ENCODE peak calls at places on chromosomes 6 and 20, in six cellular contexts. F is lung, S is transverse colon, G is RWPE1, B is fibroblast of the aortic adventitia, D is GM12878. Y is an unnamed sample.

GRCh38 chr20:53570446-53571276 is 23.0 kb downstream of the ZNF217 start:
- DNase-seq in F (no peak), S (no peak), G (no peak), B (peak), D (no peak), Y (no peak)

GRCh38 chr6:167787896-167788530 is 38.7 kb upstream of the AFDN start:
- DNase-seq in F (no peak), S (no peak), G (no peak), B (no peak), D (no peak), Y (no peak)

GRCh38 chr6:2791124-2792050 is 26.2 kb downstream of the WRNIP1 start:
- DNase-seq in F (peak), S (peak), G (peak), B (peak), D (peak), Y (peak)

GRCh38 chr6:131651782-131652181 is 14.7 kb downstream of the ENPP3 start:
- DNase-seq in F (no peak), S (no peak), G (no peak), B (no peak), D (no peak), Y (peak)

GRCh38 chr6:40472354-40472753 is 114.8 kb downstream of the LRFN2 start:
- DNase-seq in F (no peak), S (no peak), G (no peak), B (no peak), D (no peak), Y (no peak)

GRCh38 chr6:78910611-78911134 is 43.3 kb downstream of the IRAK1BP1 start:
- DNase-seq in F (no peak), S (peak), G (peak), B (peak), D (no peak), Y (peak)

GRCh38 chr6:159106627-159107241 is 61.9 kb upstream of the TAGAP start:
- DNase-seq in F (peak), S (peak), G (peak), B (peak), D (peak), Y (peak)

GRCh38 chr6:20564777-20565176 is 30.5 kb downstream of the CDKAL1 start:
- DNase-seq in F (no peak), S (no peak), G (no peak), B (no peak), D (peak), Y (no peak)

GRCh38 chr20:50737352-50737751 is 6.0 kb downstream of the PARD6B start:
- DNase-seq in F (no peak), S (no peak), G (no peak), B (no peak), D (no peak), Y (peak)

GRCh38 chr6:78538002-78538401 is 329.3 kb upstream of the IRAK1BP1 start:
- DNase-seq in F (no peak), S (no peak), G (peak), B (peak), D (no peak), Y (no peak)

GRCh38 chr6:129276986-129277385 is 394.0 kb downstream of the LAMA2 start:
- DNase-seq in F (no peak), S (no peak), G (no peak), B (peak), D (no peak), Y (no peak)

GRCh38 chr6:56752009-56752408 is 109.3 kb upstream of the DST start:
- DNase-seq in F (peak), S (no peak), G (no peak), B (peak), D (no peak), Y (no peak)

GRCh38 chr6:130713144-130713543 is 114.1 kb upstream of the SMLR1 start:
- DNase-seq in F (no peak), S (no peak), G (no peak), B (no peak), D (no peak), Y (no peak)

GRCh38 chr20:46070215-46070910 is 19.4 kb downstream of the NCOA5 start:
- DNase-seq in F (no peak), S (no peak), G (no peak), B (peak), D (no peak), Y (no peak)

GRCh38 chr6:126904176-126904575 is 214.3 kb upstream of the RSPO3 start:
- DNase-seq in F (no peak), S (no peak), G (no peak), B (no peak), D (no peak), Y (no peak)

GRCh38 chr6:53765270-53765669 is 29.5 kb upstream of the LRRC1 start:
- DNase-seq in F (peak), S (no peak), G (no peak), B (no peak), D (no peak), Y (no peak)

GRCh38 chr6:19465240-19465639 is 371.9 kb upstream of the ID4 start:
- DNase-seq in F (no peak), S (no peak), G (no peak), B (no peak), D (no peak), Y (no peak)

GRCh38 chr6:131135244-131136020 is at the start of gene AKAP7:
- DNase-seq in F (peak), S (peak), G (peak), B (peak), D (no peak), Y (peak)

GRCh38 chr20:62860924-62861691 is 514 bp downstream of the TCFL5 start:
- DNase-seq in F (no peak), S (no peak), G (peak), B (no peak), D (no peak), Y (peak)

GRCh38 chr6:141426400-141426980 is 706.2 kb upstream of the GJE1 start:
- DNase-seq in F (no peak), S (no peak), G (no peak), B (no peak), D (no peak), Y (no peak)

GRCh38 chr20:14445310-14445709 is 107.9 kb upstream of the FLRT3 start:
- DNase-seq in F (no peak), S (no peak), G (peak), B (peak), D (no peak), Y (no peak)

GRCh38 chr20:62741701-62742491 is 33.3 kb downstream of the NTSR1 start:
- DNase-seq in F (no peak), S (no peak), G (no peak), B (no peak), D (no peak), Y (no peak)

GRCh38 chr6:1504465-1504864 is 105.2 kb upstream of the FOXC1 start:
- DNase-seq in F (no peak), S (no peak), G (no peak), B (no peak), D (no peak), Y (no peak)

GRCh38 chr20:58306421-58307261 is 2.9 kb upstream of the RAB22A start:
- DNase-seq in F (peak), S (peak), G (peak), B (peak), D (peak), Y (peak)

GRCh38 chr20:25280574-25281535 is 33.0 kb downstream of the PYGB start:
- DNase-seq in F (no peak), S (peak), G (no peak), B (no peak), D (no peak), Y (no peak)

GRCh38 chr6:112618796-112619195 is 271.7 kb downstream of the RFPL4B start:
- DNase-seq in F (no peak), S (no peak), G (no peak), B (no peak), D (no peak), Y (peak)

GRCh38 chr6:5246141-5246869 is 14.4 kb downstream of the LYRM4 start:
- DNase-seq in F (peak), S (no peak), G (no peak), B (no peak), D (no peak), Y (no peak)

GRCh38 chr6:722608-723007 is 29.7 kb upstream of the EXOC2 start:
- DNase-seq in F (no peak), S (no peak), G (no peak), B (peak), D (no peak), Y (no peak)

GRCh38 chr6:106162926-106163325 is 76.8 kb downstream of the PRDM1 start:
- DNase-seq in F (no peak), S (no peak), G (no peak), B (no peak), D (no peak), Y (no peak)

GRCh38 chr6:112172540-112172939 is 81.8 kb downstream of the LAMA4 start:
- DNase-seq in F (no peak), S (no peak), G (no peak), B (no peak), D (no peak), Y (no peak)

GRCh38 chr6:53410508-53411258 is 61.9 kb upstream of the ELOVL5 start:
- DNase-seq in F (peak), S (peak), G (peak), B (peak), D (peak), Y (peak)

GRCh38 chr20:36950432-36951197 is 893 bp downstream of the SAMHD1 start:
- DNase-seq in F (peak), S (peak), G (peak), B (peak), D (no peak), Y (peak)

GRCh38 chr6:111258615-111259088 is 171.3 kb downstream of the SLC16A10 start:
- DNase-seq in F (no peak), S (no peak), G (no peak), B (no peak), D (no peak), Y (no peak)

GRCh38 chr6:24402697-24403500 is at the start of gene MRS2:
- DNase-seq in F (peak), S (peak), G (peak), B (peak), D (peak), Y (peak)
- TF ChIP-seq CTCF in F (no peak), S (no peak), G (no peak), B (no peak), D (no peak), Y (no peak)

DNA sequence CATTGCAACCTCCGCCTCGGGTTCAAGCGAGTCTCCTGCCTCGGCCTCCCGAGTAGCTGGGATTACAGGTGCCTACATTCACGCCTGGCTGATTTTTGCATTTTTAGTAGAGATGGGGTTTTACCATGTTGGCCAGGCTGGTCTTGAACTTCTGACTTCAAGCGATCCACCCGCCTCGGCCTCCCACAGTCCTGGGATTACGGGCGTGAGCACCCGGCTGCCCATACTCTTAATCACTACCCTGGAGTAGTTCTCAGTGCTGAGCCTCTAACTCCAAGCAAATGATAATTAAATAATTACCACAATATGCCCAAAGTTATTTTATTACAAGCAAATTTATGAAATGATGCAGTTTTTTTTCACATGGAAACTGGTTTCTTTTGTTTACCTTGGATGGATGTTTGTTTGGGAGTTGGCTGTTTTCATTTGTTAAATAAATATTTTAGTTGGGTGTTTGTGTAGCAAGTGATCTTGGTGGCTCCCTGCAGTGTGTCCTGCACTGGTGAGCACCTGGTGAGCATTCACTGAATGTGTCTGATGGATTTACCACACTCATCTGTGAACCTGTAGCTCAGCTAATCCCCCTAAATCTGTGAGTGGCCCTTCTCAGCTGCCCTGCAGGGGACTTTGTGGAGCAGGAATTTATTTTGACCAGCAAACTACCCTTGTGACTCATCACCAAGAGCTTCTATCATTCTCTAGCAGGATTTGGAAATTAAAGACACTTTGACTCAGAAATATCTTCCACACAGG is 36.9 kb downstream of the UTRN start:
- DNase-seq in F (no peak), S (no peak), G (no peak), B (no peak), D (no peak), Y (no peak)
- TF ChIP-seq CTCF in F (no peak), S (no peak), G (no peak), B (no peak), D (no peak), Y (no peak)

GRCh38 chr6:75932067-75932466 is 140.4 kb downstream of the IMPG1 start:
- DNase-seq in F (no peak), S (no peak), G (peak), B (no peak), D (no peak), Y (peak)
- TF ChIP-seq CTCF in F (no peak), S (no peak), G (peak), B (peak), D (peak), Y (peak)

GRCh38 chr6:160756021-160756420 is 54.0 kb downstream of the PLG start:
- DNase-seq in F (no peak), S (no peak), G (no peak), B (no peak), D (no peak), Y (no peak)

GRCh38 chr6:160755168-160755567 is 53.1 kb downstream of the PLG start:
- DNase-seq in F (no peak), S (no peak), G (no peak), B (no peak), D (no peak), Y (no peak)

DNA sequence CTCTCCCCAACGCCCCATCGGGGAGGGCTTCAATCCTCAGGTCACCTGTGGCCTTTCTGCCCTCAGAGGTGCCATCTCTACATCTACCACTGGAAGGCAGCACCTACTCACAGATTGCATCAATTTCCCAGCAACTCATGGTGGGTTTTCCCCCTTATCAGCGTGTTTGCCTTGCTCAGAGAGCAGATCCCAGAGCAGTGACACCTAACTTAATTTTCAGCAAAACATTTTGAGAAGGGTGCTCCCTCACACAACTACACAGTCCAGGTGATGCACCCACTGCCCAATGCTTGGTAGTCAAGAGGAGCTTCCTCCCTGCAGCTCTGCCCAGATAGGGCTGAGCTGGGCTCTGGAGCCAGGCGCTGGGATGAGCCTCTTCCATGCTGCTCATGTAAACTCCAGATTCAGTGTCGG is 48.2 kb downstream of the PLG start:
- DNase-seq in F (no peak), S (no peak), G (peak), B (no peak), D (peak), Y (peak)
- TF ChIP-seq CTCF in F (no peak), S (no peak), G (peak), B (peak), D (peak), Y (peak)

GRCh38 chr6:30880563-30881252 is 3.6 kb upstream of the DDR1 start:
- DNase-seq in F (no peak), S (no peak), G (no peak), B (no peak), D (no peak), Y (no peak)
- TF ChIP-seq CTCF in F (no peak), S (no peak), G (no peak), B (no peak), D (no peak), Y (no peak)

DNA sequence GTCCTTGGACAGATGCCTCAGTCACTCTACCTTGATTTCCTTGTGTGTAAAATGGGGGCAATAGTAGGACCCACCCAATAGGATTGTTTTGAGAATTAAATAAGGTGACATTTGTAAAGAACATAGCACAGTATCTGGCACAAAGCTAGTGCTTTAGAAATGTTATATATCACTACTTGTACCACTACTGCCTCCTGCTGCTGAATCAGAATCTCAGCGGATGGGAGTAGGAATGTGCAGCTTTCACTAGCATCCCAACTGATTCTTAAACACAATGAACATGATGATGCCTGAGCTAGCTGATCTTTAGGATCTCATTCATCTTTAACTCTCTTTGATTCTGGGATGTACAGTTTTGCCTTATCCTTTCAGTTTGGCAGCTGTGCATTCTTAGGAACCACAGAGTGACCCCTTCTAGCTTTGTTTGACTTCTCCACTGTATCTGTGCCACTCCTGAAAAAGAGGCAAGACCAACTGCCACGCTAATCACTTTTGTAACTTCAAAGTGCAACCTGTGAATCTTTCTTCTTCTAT is 7.2 kb downstream of the PBOV1 start:
- DNase-seq in F (no peak), S (no peak), G (no peak), B (no peak), D (no peak), Y (no peak)
- TF ChIP-seq CTCF in F (no peak), S (peak), G (no peak), B (no peak), D (no peak), Y (no peak)

GRCh38 chr6:47810885-47811284 is 29.1 kb downstream of the OPN5 start:
- DNase-seq in F (no peak), S (no peak), G (no peak), B (no peak), D (no peak), Y (no peak)
- TF ChIP-seq CTCF in F (no peak), S (no peak), G (no peak), B (no peak), D (peak), Y (no peak)

GRCh38 chr20:10063482-10063881 is 28.7 kb downstream of the ANKEF1 start:
- DNase-seq in F (no peak), S (no peak), G (no peak), B (no peak), D (no peak), Y (no peak)
- TF ChIP-seq CTCF in F (no peak), S (no peak), G (no peak), B (no peak), D (no peak), Y (no peak)

DNA sequence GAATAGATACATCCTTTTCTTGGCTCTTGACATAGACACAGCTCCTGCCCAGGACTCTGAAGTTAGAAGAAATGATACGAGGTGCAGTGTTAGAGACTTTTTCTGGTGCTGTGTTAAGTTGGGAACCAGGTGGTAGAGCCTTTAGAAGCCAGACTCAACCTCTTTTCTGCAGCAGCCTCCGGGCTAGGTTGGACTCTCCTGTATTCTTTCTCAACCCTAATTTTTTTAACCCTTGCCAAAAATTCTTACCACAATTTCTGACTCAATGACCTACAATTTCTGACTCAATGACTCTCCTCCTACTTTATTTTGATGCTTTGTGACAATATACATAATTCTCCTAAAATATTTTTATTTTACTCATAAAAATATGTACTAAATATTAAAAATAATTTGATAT is 127.4 kb upstream of the PRL start:
- DNase-seq in F (no peak), S (no peak), G (no peak), B (no peak), D (no peak), Y (no peak)
- TF ChIP-seq CTCF in F (no peak), S (no peak), G (no peak), B (no peak), D (no peak), Y (no peak)